ENCODE peak calls at places on chromosomes 12 and 14, in five cellular contexts. Y is IMR-90, J is ovary, P is pancreas, M is AG04449. F is an unnamed sample.
A peak's percentile ranks its signal among the peaks of the same experiment; 100 is the strongest.

GRCh38 chr12:82687020-82687951 is 580 bp downstream of the TMTC2 start:
- DNase-seq in Y (peak; percentile 9), J (peak; percentile 27), P (peak; percentile 71), M (no peak), F (peak; percentile 38)

GRCh38 chr14:105275267-105275946 is 25.4 kb downstream of the BRF1 start:
- DNase-seq in Y (peak; percentile 68), J (no peak), P (no peak), M (peak; percentile 37), F (no peak)

GRCh38 chr12:46675736-46676135 is 150.1 kb downstream of the SLC38A4 start:
- DNase-seq in Y (peak; percentile 44), J (peak; percentile 28), P (no peak), M (no peak), F (no peak)

GRCh38 chr12:108643941-108644742 is 10.4 kb upstream of the SELPLG start:
- DNase-seq in Y (no peak), J (peak; percentile 68), P (no peak), M (no peak), F (no peak)

GRCh38 chr12:15996254-15996653 is 85.1 kb downstream of the DERA start:
- DNase-seq in Y (peak; percentile 41), J (no peak), P (no peak), M (peak; percentile 36), F (no peak)

GRCh38 chr14:98953544-98954346 is 318.3 kb downstream of the BCL11B start:
- DNase-seq in Y (no peak), J (no peak), P (peak; percentile 13), M (no peak), F (no peak)

GRCh38 chr12:43291516-43291915 is 260.5 kb downstream of the ADAMTS20 start:
- DNase-seq in Y (peak; percentile 88), J (no peak), P (no peak), M (no peak), F (no peak)

GRCh38 chr12:6946033-6946919 is 2.5 kb downstream of the C12orf57 start:
- DNase-seq in Y (no peak), J (peak; percentile 54), P (peak; percentile 99), M (no peak), F (no peak)

GRCh38 chr12:71871116-71871515 is 31.6 kb downstream of the TBC1D15 start:
- DNase-seq in Y (peak; percentile 75), J (no peak), P (no peak), M (no peak), F (no peak)

GRCh38 chr12:90229771-90230170 is 521.1 kb upstream of the ATP2B1 start:
- DNase-seq in Y (no peak), J (no peak), P (no peak), M (no peak), F (no peak)

GRCh38 chr14:29320261-29320660 is 553.7 kb downstream of the FOXG1 start:
- DNase-seq in Y (peak; percentile 51), J (no peak), P (no peak), M (no peak), F (no peak)

GRCh38 chr12:74624206-74624605 is 86.6 kb downstream of the ATXN7L3B start:
- DNase-seq in Y (no peak), J (no peak), P (no peak), M (no peak), F (no peak)

GRCh38 chr12:80272516-80272915 is 171.5 kb upstream of the PTPRQ start:
- DNase-seq in Y (no peak), J (no peak), P (no peak), M (no peak), F (no peak)

GRCh38 chr14:60721331-60722162 is 2.6 kb downstream of the SIX4 start:
- DNase-seq in Y (peak; percentile 84), J (peak; percentile 61), P (peak; percentile 37), M (no peak), F (no peak)

GRCh38 chr12:109910969-109911348 is 10.9 kb downstream of the TCHP start:
- DNase-seq in Y (peak; percentile 20), J (no peak), P (no peak), M (no peak), F (no peak)

GRCh38 chr12:91343010-91343409 is 160.4 kb upstream of the DCN start:
- DNase-seq in Y (no peak), J (no peak), P (no peak), M (no peak), F (no peak)

GRCh38 chr14:30527196-30527595 is 31.8 kb upstream of the G2E3 start:
- DNase-seq in Y (no peak), J (no peak), P (no peak), M (no peak), F (no peak)

GRCh38 chr14:80434574-80435321 is 223.4 kb upstream of the DIO2 start:
- DNase-seq in Y (peak; percentile 45), J (no peak), P (peak; percentile 15), M (no peak), F (no peak)

GRCh38 chr12:12890815-12891645 is at the start of gene GPRC5A:
- DNase-seq in Y (peak; percentile 98), J (peak; percentile 97), P (peak; percentile 84), M (peak; percentile 80), F (peak; percentile 76)

GRCh38 chr12:1864456-1864855 is 44.1 kb downstream of the LRTM2 start:
- DNase-seq in Y (no peak), J (no peak), P (no peak), M (no peak), F (no peak)

GRCh38 chr12:118432812-118433540 is 56.6 kb downstream of the SUDS3 start:
- DNase-seq in Y (peak; percentile 50), J (no peak), P (no peak), M (no peak), F (no peak)

GRCh38 chr12:66726531-66726930 is 47.7 kb upstream of the GRIP1 start:
- DNase-seq in Y (no peak), J (no peak), P (no peak), M (no peak), F (no peak)

GRCh38 chr12:19608039-19608438 is 168.7 kb downstream of the AEBP2 start:
- DNase-seq in Y (no peak), J (no peak), P (no peak), M (no peak), F (no peak)

GRCh38 chr12:96879301-96879700 is 27.8 kb upstream of the NEDD1 start:
- DNase-seq in Y (no peak), J (no peak), P (no peak), M (no peak), F (no peak)

GRCh38 chr14:69648480-69649414 is 37.4 kb downstream of the SUSD6 start:
- DNase-seq in Y (peak; percentile 93), J (no peak), P (no peak), M (no peak), F (no peak)

GRCh38 chr14:78081245-78081644 is 88.9 kb upstream of the NRXN3 start:
- DNase-seq in Y (no peak), J (no peak), P (no peak), M (no peak), F (no peak)

DNA sequence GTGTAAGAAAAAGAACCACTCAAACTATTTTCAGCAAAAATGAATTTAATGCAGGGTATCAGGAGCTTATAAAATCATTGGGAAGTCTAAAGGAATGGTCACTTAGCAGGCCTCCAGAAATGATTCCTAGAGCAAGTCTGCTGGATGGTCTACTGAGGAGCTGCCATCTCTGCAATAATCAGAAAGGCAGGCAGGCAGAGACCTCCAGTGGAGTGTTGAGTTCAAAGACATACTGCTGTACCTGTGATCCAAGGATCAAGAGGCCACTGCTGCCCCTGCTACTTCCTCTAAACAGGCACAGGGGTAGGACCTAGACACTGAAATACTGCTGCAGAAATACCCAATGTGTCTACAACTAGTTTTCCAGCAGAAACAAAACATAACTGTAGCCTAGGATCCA is 14.5 kb upstream of the KICS2 start:
- DNase-seq in Y (peak; percentile 19), J (no peak), P (no peak), M (no peak), F (no peak)
- TF ChIP-seq CTCF in Y (peak; percentile 39), J (no peak), P (no peak), M (peak; percentile 20), F (no peak)

DNA sequence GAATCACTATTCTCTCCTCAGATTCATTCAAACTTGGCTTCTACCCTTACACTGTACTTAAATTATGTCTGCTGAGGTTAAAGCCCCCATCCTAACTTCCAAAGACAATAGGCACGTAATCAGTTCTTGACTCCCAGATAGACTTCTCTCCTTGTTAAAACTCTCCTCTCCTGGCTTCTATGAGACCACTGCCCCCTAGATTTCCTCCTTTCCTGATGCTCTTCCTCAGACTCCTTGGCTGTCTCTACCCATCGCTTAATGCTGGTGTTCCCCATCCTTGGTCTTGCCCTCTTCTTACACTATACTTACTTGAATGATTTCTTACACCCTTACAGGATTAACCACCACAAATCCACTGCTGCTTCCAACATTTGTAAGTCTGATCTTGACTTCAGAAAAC is 32.8 kb downstream of the TC2N start:
- DNase-seq in Y (no peak), J (no peak), P (no peak), M (no peak), F (no peak)
- TF ChIP-seq CTCF in Y (no peak), J (no peak), P (no peak), M (no peak), F (no peak)

GRCh38 chr12:69473229-69473628 is 3.0 kb downstream of the FRS2 start:
- DNase-seq in Y (no peak), J (no peak), P (no peak), M (no peak), F (no peak)

GRCh38 chr12:69469854-69470188 is 367 bp upstream of the FRS2 start:
- DNase-seq in Y (no peak), J (no peak), P (no peak), M (no peak), F (no peak)

GRCh38 chr12:69468237-69469026 is 1.8 kb upstream of the FRS2 start:
- DNase-seq in Y (no peak), J (no peak), P (no peak), M (no peak), F (no peak)

GRCh38 chr12:69471667-69472385 is 1.6 kb downstream of the FRS2 start:
- DNase-seq in Y (peak; percentile 8), J (no peak), P (no peak), M (no peak), F (no peak)

GRCh38 chr12:69470189-69471094 is at the start of gene FRS2:
- DNase-seq in Y (peak; percentile 86), J (peak; percentile 92), P (peak; percentile 90), M (peak; percentile 33), F (peak; percentile 91)
- TF ChIP-seq CTCF in Y (peak; percentile 46), J (no peak), P (no peak), M (peak; percentile 34), F (peak; percentile 38)

DNA sequence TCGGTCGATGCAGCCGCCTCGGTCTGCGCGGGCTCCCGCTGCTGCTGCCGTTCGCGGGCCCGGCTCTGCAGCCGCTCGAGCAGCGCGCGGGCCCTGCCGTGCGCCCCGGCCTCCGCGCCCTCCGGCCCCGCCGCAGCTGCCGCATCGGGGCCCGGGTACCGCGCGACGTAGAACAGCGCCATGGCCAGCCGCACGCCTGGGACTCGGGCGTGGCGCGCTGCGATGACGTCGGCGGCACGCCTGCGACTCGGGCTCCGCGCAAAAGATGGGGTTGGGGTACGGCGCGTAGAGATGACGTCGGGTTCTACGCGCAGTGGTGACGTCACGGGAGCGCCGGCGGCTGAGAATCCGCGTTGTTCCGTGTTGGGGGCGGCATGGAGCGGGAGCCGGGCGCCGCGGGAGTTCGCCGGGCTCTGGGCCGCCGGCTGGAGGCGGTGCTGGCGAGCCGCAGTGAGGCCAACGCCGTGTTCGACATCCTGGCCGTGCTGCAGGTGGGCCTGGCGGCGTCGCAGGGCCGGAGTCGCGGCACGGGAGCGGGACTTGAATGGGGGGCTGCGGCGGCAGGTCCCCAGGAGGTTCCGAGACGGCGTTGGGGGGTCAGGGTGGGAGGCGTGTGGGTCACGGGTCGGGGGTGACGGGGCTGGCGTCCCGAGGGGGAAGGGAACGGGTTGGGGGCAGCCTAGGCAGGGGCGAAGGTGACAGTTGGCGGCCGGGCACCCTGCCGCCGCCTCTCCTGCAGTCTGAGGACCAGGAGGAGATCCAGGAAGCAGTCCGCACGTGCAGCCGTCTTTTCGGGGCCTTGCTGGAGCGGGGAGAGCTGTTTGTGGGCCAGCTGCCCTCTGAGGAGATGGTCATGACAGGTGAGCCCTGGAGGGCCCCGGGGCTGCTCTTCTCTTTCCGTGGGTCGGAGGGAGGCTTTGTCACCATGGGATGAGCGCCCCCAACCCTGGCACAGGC is at the start of the genes DDX51 and NOC4L:
- DNase-seq in Y (peak; percentile 93), J (peak; percentile 95), P (peak; percentile 89), M (peak; percentile 58), F (peak; percentile 96)
- TF ChIP-seq CTCF in Y (peak; percentile 7), J (peak; percentile 56), P (no peak), M (no peak), F (no peak)

F was measured in left ventricle myocardium inferior.